ENCODE peak calls at places on chromosomes 6 and 20, in nine cellular contexts. K, C, S, Y, B, G, Z, L and M are unnamed samples.

GRCh38 chr6:71403422-71404134 is 115.0 kb downstream of the OGFRL1 start:
- DNase-seq in L (no peak), C (no peak), B (no peak), G (no peak), Y (no peak), S (no peak), Z (no peak), K (no peak), M (no peak)

GRCh38 chr6:126176266-126176665 is 163.6 kb upstream of the CENPW start:
- DNase-seq in S (peak), G (no peak), Z (no peak), C (no peak), K (no peak), Y (no peak), L (no peak), B (no peak), M (no peak)

GRCh38 chr6:46453221-46453620 is 38.0 kb downstream of the RCAN2 start:
- DNase-seq in L (no peak), Y (no peak), S (no peak), Z (no peak), K (no peak), C (no peak), B (peak), G (no peak), M (no peak)

GRCh38 chr20:59428441-59429205 is 128.2 kb downstream of the EDN3 start:
- DNase-seq in S (no peak), B (no peak), Y (no peak), G (no peak), Z (no peak), C (no peak), K (no peak), L (no peak), M (no peak)

GRCh38 chr6:129667034-129667433 is 42.9 kb downstream of the ARHGAP18 start:
- DNase-seq in S (no peak), C (no peak), B (no peak), Y (no peak), K (no peak), L (no peak), G (no peak), Z (no peak), M (no peak)

GRCh38 chr20:63685269-63686026 is 11.0 kb upstream of the TNFRSF6B start:
- DNase-seq in L (no peak), Y (no peak), Z (no peak), S (no peak), K (no peak), G (no peak), B (no peak), C (no peak), M (no peak)

GRCh38 chr6:169868458-169868857 is 117.0 kb downstream of the ERMARD start:
- DNase-seq in Z (peak), C (no peak), Y (no peak), G (no peak), K (no peak), S (no peak), B (no peak), L (peak), M (peak)

GRCh38 chr20:54649511-54649962 is 174.1 kb downstream of the DOK5 start:
- DNase-seq in Z (peak), B (peak), L (peak), G (peak), C (peak), S (peak), K (peak), Y (peak), M (peak)

GRCh38 chr20:10110151-10110550 is 75.4 kb downstream of the ANKEF1 start:
- DNase-seq in C (no peak), G (no peak), Y (no peak), K (no peak), S (no peak), L (no peak), B (no peak), Z (no peak), M (no peak)

GRCh38 chr6:30828027-30828962 is 56.0 kb upstream of the DDR1 start:
- DNase-seq in C (peak), S (peak), L (peak), Z (peak), Y (peak), G (no peak), B (peak), K (peak), M (peak)

GRCh38 chr6:100281471-100281878 is 183.2 kb downstream of the SIM1 start:
- DNase-seq in S (no peak), Y (peak), G (no peak), Z (no peak), C (peak), B (no peak), L (no peak), K (no peak), M (no peak)

GRCh38 chr20:8008733-8009132 is 10.8 kb downstream of the TMX4 start:
- DNase-seq in C (no peak), G (no peak), Y (no peak), L (no peak), K (no peak), S (no peak), Z (no peak), B (no peak), M (no peak)

GRCh38 chr6:133814797-133815196 is 74.1 kb upstream of the TCF21 start:
- DNase-seq in Y (no peak), C (no peak), K (no peak), B (peak), S (no peak), G (no peak), Z (peak), L (no peak), M (no peak)